ENCODE peak calls at places on chromosome 18, in ten cellular contexts. U is Peyer's patch; L is foreskin fibroblast; H is amniotic stem cell; Y is colonic mucosa; X is activated naive CD8-positive, alpha-beta T cell treated with anti-CD3 and anti-CD28 coated beads, Interleukin-2, amount 50 U/mL, for 16 hours; R is omental fat pad; J is endothelial cell; O is neural progenitor cell; K is naive thymus-derived CD4-positive, alpha-beta T cell. V is an unnamed sample.
A peak's percentile ranks its signal among the peaks of the same experiment; 100 is the strongest.

GRCh38 chr18:26424428-26425147 is 123.8 kb downstream of the KCTD1 start:
- DNase-seq in H (no peak), R (no peak), L (no peak), J (no peak), O (no peak), Y (no peak), K (no peak), U (no peak), X (no peak), V (no peak)

GRCh38 chr18:24727685-24728084 is 267.2 kb downstream of the HRH4 start:
- DNase-seq in J (no peak), X (no peak), H (no peak), U (no peak), K (no peak), Y (no peak), R (no peak), L (no peak), O (peak; percentile 32), V (no peak)

GRCh38 chr18:49178736-49179135 is 228.0 kb upstream of the SMAD7 start:
- DNase-seq in U (peak; percentile 20), R (no peak), J (peak; percentile 18), Y (peak; percentile 29), O (peak; percentile 28), H (no peak), K (no peak), X (no peak), L (peak; percentile 51), V (no peak)

GRCh38 chr18:3652380-3653262 is 202.6 kb downstream of the TGIF1 start:
- DNase-seq in X (peak; percentile 25), K (no peak), Y (peak; percentile 79), H (peak; percentile 96), O (no peak), R (peak; percentile 58), U (no peak), J (no peak), L (peak; percentile 97), V (peak; percentile 89)

GRCh38 chr18:68449292-68449691 is 265.6 kb downstream of the TMX3 start:
- DNase-seq in L (peak; percentile 81), X (no peak), O (no peak), K (no peak), Y (no peak), J (no peak), U (no peak), H (no peak), R (no peak), V (no peak)

GRCh38 chr18:45920367-45920766 is 46.8 kb downstream of the EPG5 start:
- DNase-seq in L (peak; percentile 91), H (no peak), O (no peak), Y (peak; percentile 68), R (peak; percentile 44), J (no peak), U (peak; percentile 34), X (no peak), K (no peak), V (no peak)

GRCh38 chr18:42922363-42922762 is 193.1 kb downstream of the RIT2 start:
- DNase-seq in O (no peak), U (no peak), H (no peak), K (no peak), Y (no peak), X (no peak), R (no peak), J (no peak), L (no peak), V (no peak)

GRCh38 chr18:63881851-63882250 is 5.7 kb upstream of the SERPINB2 start:
- DNase-seq in J (no peak), Y (no peak), K (no peak), L (peak; percentile 36), X (no peak), R (no peak), O (no peak), U (no peak), H (no peak), V (no peak)

GRCh38 chr18:67916142-67916541 is 399.6 kb upstream of the DSEL start:
- DNase-seq in O (no peak), X (no peak), U (no peak), J (no peak), K (no peak), R (no peak), Y (no peak), L (peak; percentile 39), H (no peak), V (no peak)

GRCh38 chr18:21444465-21445023 is 156.0 kb downstream of the ESCO1 start:
- DNase-seq in U (no peak), L (peak; percentile 71), R (no peak), X (no peak), O (peak; percentile 65), Y (peak; percentile 21), J (peak; percentile 42), H (peak; percentile 29), K (no peak), V (no peak)

GRCh38 chr18:58861853-58862252 is 2.8 kb upstream of the ZNF532 start:
- DNase-seq in K (no peak), O (no peak), X (no peak), R (no peak), J (no peak), L (no peak), U (no peak), Y (no peak), H (no peak), V (no peak)

GRCh38 chr18:8051388-8051787 is 484.3 kb downstream of the PTPRM start:
- DNase-seq in L (peak; percentile 21), U (no peak), J (no peak), K (no peak), X (no peak), O (no peak), R (no peak), Y (no peak), H (no peak), V (no peak)

GRCh38 chr18:56019908-56020307 is 431.9 kb upstream of the TCF4 start:
- DNase-seq in O (no peak), K (no peak), X (no peak), R (no peak), J (no peak), L (no peak), Y (no peak), U (no peak), H (no peak), V (no peak)

GRCh38 chr18:2417861-2418610 is 153.3 kb downstream of the METTL4 start:
- DNase-seq in Y (no peak), X (no peak), O (no peak), J (no peak), H (no peak), R (no peak), U (no peak), L (peak; percentile 52), K (no peak), V (no peak)

GRCh38 chr18:3397031-3397750 is 52.8 kb upstream of the TGIF1 start:
- DNase-seq in L (no peak), R (no peak), O (no peak), U (no peak), K (no peak), Y (no peak), H (no peak), J (no peak), X (no peak), V (no peak)

GRCh38 chr18:79139206-79139605 is 70.0 kb downstream of the ATP9B start:
- DNase-seq in U (no peak), O (no peak), H (no peak), J (no peak), X (no peak), K (peak; percentile 30), R (no peak), Y (no peak), L (no peak), V (no peak)

GRCh38 chr18:61127714-61128485 is 205.3 kb upstream of the CDH20 start:
- DNase-seq in H (no peak), K (no peak), Y (no peak), U (no peak), X (no peak), R (no peak), O (no peak), L (no peak), J (no peak), V (no peak)

GRCh38 chr18:9719421-9719981 is 11.4 kb downstream of the RAB31 start:
- DNase-seq in J (no peak), H (peak; percentile 65), R (no peak), L (peak; percentile 83), K (no peak), X (no peak), U (no peak), O (no peak), Y (no peak), V (peak; percentile 76)

GRCh38 chr18:70046207-70046606 is 98.5 kb upstream of the CD226 start:
- DNase-seq in K (no peak), J (no peak), Y (no peak), X (no peak), R (no peak), L (peak; percentile 36), O (no peak), U (no peak), H (no peak), V (no peak)

GRCh38 chr18:6994719-6995430 is 122.7 kb downstream of the LAMA1 start:
- DNase-seq in O (no peak), R (no peak), L (peak; percentile 30), Y (no peak), U (no peak), X (no peak), J (no peak), H (no peak), K (no peak), V (no peak)

GRCh38 chr18:69980509-69980908 is 32.8 kb upstream of the CD226 start:
- DNase-seq in X (no peak), H (no peak), J (no peak), Y (no peak), L (no peak), O (no peak), U (no peak), K (no peak), R (no peak), V (no peak)

GRCh38 chr18:58694720-58695468 is 23.6 kb downstream of the MALT1 start:
- DNase-seq in O (no peak), R (no peak), L (no peak), H (no peak), Y (no peak), J (no peak), K (no peak), U (no peak), X (no peak), V (no peak)

GRCh38 chr18:6382968-6383367 is 31.7 kb downstream of the L3MBTL4 start:
- DNase-seq in O (peak; percentile 9), H (no peak), Y (no peak), U (no peak), K (no peak), R (no peak), X (no peak), L (no peak), J (no peak), V (no peak)

GRCh38 chr18:3836937-3837336 is 387.0 kb downstream of the TGIF1 start:
- DNase-seq in L (no peak), O (no peak), R (no peak), Y (no peak), U (no peak), X (no peak), J (no peak), H (no peak), K (no peak), V (no peak)

GRCh38 chr18:13237073-13237472 is 18.5 kb downstream of the LDLRAD4 start:
- DNase-seq in R (no peak), U (no peak), Y (no peak), H (no peak), L (no peak), O (no peak), X (no peak), J (no peak), K (no peak), V (peak; percentile 73)

V was measured in coronary artery.